ENCODE peak calls at places on chromosomes 4 and X, in four cellular contexts. X is DMS79, H is LoVo, R is GM12865. Q is an unnamed sample.

GRCh38 chrX:136784231-136784630 is 3.5 kb upstream of the ARHGEF6 start:
- DNase-seq in X (no peak), H (no peak), R (no peak), Q (no peak)

GRCh38 chr4:149999485-150000074 is 78.7 kb upstream of the DCLK2 start:
- DNase-seq in X (no peak), H (peak; percentile 26), R (peak; percentile 55), Q (peak; percentile 47)

GRCh38 chrX:114626323-114626722 is 42.4 kb downstream of the HTR2C start:
- DNase-seq in X (no peak), H (no peak), R (peak; percentile 9), Q (peak; percentile 5)

GRCh38 chr4:3070709-3071500 is 3.4 kb downstream of the HTT-AS start:
- DNase-seq in X (no peak), H (no peak), R (no peak), Q (peak; percentile 10)

GRCh38 chr4:11424000-11424399 is 4.7 kb downstream of the HS3ST1 start:
- DNase-seq in X (no peak), H (peak; percentile 4), R (peak; percentile 70), Q (peak; percentile 16)

GRCh38 chrX:154719132-154719675 is 31.7 kb downstream of the GAB3 start:
- DNase-seq in X (no peak), H (no peak), R (no peak), Q (no peak)

GRCh38 chr4:147586637-147587036 is 30.6 kb upstream of the TMEM184C start:
- DNase-seq in X (no peak), H (no peak), R (peak; percentile 79), Q (no peak)

GRCh38 chrX:5733483-5733882 is 495.2 kb downstream of the NLGN4X start:
- DNase-seq in X (no peak), H (no peak), R (no peak), Q (no peak)

GRCh38 chr4:126853715-126854114 is 779.0 kb upstream of the INTU start:
- DNase-seq in X (no peak), H (no peak), R (no peak), Q (no peak)

GRCh38 chrX:95860127-95860526 is 824.5 kb upstream of the DIAPH2 start:
- DNase-seq in X (no peak), H (no peak), R (no peak), Q (no peak)

GRCh38 chr4:68152411-68152810 is 22.7 kb upstream of the TMPRSS11F start:
- DNase-seq in X (no peak), H (no peak), R (no peak), Q (peak; percentile 5)

GRCh38 chrX:2502668-2503519 is 2.1 kb upstream of the DHRSX start:
- DNase-seq in X (no peak), H (no peak), R (no peak), Q (no peak)

GRCh38 chr4:78092850-78093249 is 35.7 kb downstream of the FRAS1 start:
- DNase-seq in X (no peak), H (no peak), R (no peak), Q (no peak)

GRCh38 chrX:119643696-119644095 is 37.5 kb upstream of the NKRF start:
- DNase-seq in X (no peak), H (no peak), R (no peak), Q (no peak)

GRCh38 chrX:19673334-19674040 is 158.2 kb upstream of the MAP3K15 start:
- DNase-seq in X (no peak), H (peak; percentile 85), R (no peak), Q (peak; percentile 86)

GRCh38 chr4:155602351-155603140 is 64.1 kb upstream of the GUCY1A1 start:
- DNase-seq in X (no peak), H (no peak), R (no peak), Q (no peak)

GRCh38 chr4:2697995-2698414 is 58.1 kb downstream of the TNIP2 start:
- DNase-seq in X (no peak), H (no peak), R (no peak), Q (no peak)

GRCh38 chrX:39396358-39396995 is 595.2 kb downstream of the MID1IP1 start:
- DNase-seq in X (peak; percentile 39), H (no peak), R (no peak), Q (no peak)

GRCh38 chrX:155188786-155189185 is 27.5 kb upstream of the VBP1 start:
- DNase-seq in X (no peak), H (no peak), R (no peak), Q (no peak)

GRCh38 chr4:84562156-84562555 is 20.8 kb upstream of the CDS1 start:
- DNase-seq in X (no peak), H (no peak), R (no peak), Q (no peak)

GRCh38 chr4:57080781-57081650 is 29.2 kb downstream of the IGFBP7 start:
- DNase-seq in X (no peak), H (no peak), R (peak; percentile 6), Q (peak; percentile 64)

GRCh38 chrX:104913348-104913747 is 307.1 kb downstream of the TEX13A start:
- DNase-seq in X (no peak), H (peak; percentile 1), R (no peak), Q (peak; percentile 30)

GRCh38 chrX:94058728-94059382 is 384.8 kb downstream of the FAM133A start:
- DNase-seq in X (no peak), H (peak; percentile 5), R (no peak), Q (peak; percentile 4)

GRCh38 chr4:121989715-121990114 is 37.9 kb upstream of the TRPC3 start:
- DNase-seq in X (no peak), H (peak; percentile 35), R (no peak), Q (peak; percentile 35)

GRCh38 chrX:43349363-43349762 is 306.7 kb upstream of the MAOA start:
- DNase-seq in X (no peak), H (peak; percentile 11), R (peak; percentile 65), Q (peak; percentile 17)

GRCh38 chr4:85610450-85610849 is 135.5 kb downstream of the ARHGAP24 start:
- DNase-seq in X (no peak), H (no peak), R (peak; percentile 90), Q (no peak)

GRCh38 chr4:176964116-176964691 is 171.5 kb upstream of the VEGFC start:
- DNase-seq in X (no peak), H (no peak), R (peak; percentile 32), Q (no peak)

GRCh38 chr4:55398966-55399365 is 3.2 kb downstream of the TMEM165 start:
- DNase-seq in X (no peak), H (no peak), R (no peak), Q (no peak)

GRCh38 chr4:69689530-69690111 is 36.6 kb upstream of the UGT2A1 start:
- DNase-seq in X (no peak), H (peak; percentile 60), R (peak; percentile 31), Q (peak; percentile 27)

GRCh38 chr4:57632564-57632963 is 522.4 kb upstream of the IGFBP7 start:
- DNase-seq in X (no peak), H (no peak), R (no peak), Q (no peak)

GRCh38 chr4:163165217-163166017 is 1.3 kb downstream of the NAF1 start:
- DNase-seq in X (no peak), H (no peak), R (peak; percentile 11), Q (peak; percentile 12)

GRCh38 chrX:122269243-122269781 is 914.8 kb upstream of the GRIA3 start:
- DNase-seq in X (no peak), H (no peak), R (no peak), Q (no peak)

GRCh38 chr4:61301285-61301684 is 101.2 kb downstream of the ADGRL3 start:
- DNase-seq in X (no peak), H (no peak), R (no peak), Q (no peak)

GRCh38 chrX:149541521-149542047 is 772 bp downstream of the EOLA1 start:
- DNase-seq in X (no peak), H (no peak), R (no peak), Q (no peak)

Q was measured in SW480.